ENCODE peak calls at places on chromosomes 2 and 18, in four cellular contexts. One of them, this sample, is unnamed.

GRCh38 chr18:75074196-75075015 is 134.5 kb downstream of the PTGR3 start:
- DNase-seq in GM12878: no peak
- DNase-seq in K562: no peak
- DNase-seq in HepG2: no peak
- DNase-seq in this sample: no peak

GRCh38 chr18:38025433-38026038 is 459.9 kb upstream of the CELF4 start:
- DNase-seq in GM12878: no peak
- DNase-seq in K562: no peak
- DNase-seq in HepG2: no peak
- DNase-seq in this sample: no peak

GRCh38 chr2:71961289-71962027 is 186.2 kb downstream of the CYP26B1 start:
- DNase-seq in GM12878: no peak
- DNase-seq in K562: no peak
- DNase-seq in HepG2: no peak
- DNase-seq in this sample: no peak

GRCh38 chr2:27316655-27317412 is 6.1 kb downstream of the MPV17 start:
- DNase-seq in GM12878: no peak
- DNase-seq in K562: no peak
- DNase-seq in HepG2: no peak
- DNase-seq in this sample: no peak

GRCh38 chr18:9971313-9971920 is 57.6 kb downstream of the VAPA start:
- DNase-seq in GM12878: peak; percentile 27
- DNase-seq in K562: peak; percentile 78
- DNase-seq in HepG2: peak; percentile 64
- DNase-seq in this sample: peak; percentile 35

GRCh38 chr2:172968061-172968469 is 107.6 kb upstream of the MAP3K20 start:
- DNase-seq in GM12878: no peak
- DNase-seq in K562: no peak
- DNase-seq in HepG2: peak; percentile 20
- DNase-seq in this sample: no peak

GRCh38 chr2:15693926-15694588 is 102.4 kb downstream of the DDX1 start:
- DNase-seq in GM12878: no peak
- DNase-seq in K562: no peak
- DNase-seq in HepG2: no peak
- DNase-seq in this sample: no peak

GRCh38 chr2:53755022-53755630 is 12.5 kb upstream of the CHAC2 start:
- DNase-seq in GM12878: no peak
- DNase-seq in K562: no peak
- DNase-seq in HepG2: no peak
- DNase-seq in this sample: no peak

GRCh38 chr2:217835931-217836881 is 166.6 kb downstream of the TNS1 start:
- DNase-seq in GM12878: no peak
- DNase-seq in K562: no peak
- DNase-seq in HepG2: no peak
- DNase-seq in this sample: no peak

GRCh38 chr2:235591921-235592320 is 98.1 kb downstream of the AGAP1 start:
- DNase-seq in GM12878: no peak
- DNase-seq in K562: no peak
- DNase-seq in HepG2: no peak
- DNase-seq in this sample: no peak

GRCh38 chr2:202660796-202661195 is 26.0 kb downstream of the FAM117B start:
- DNase-seq in GM12878: no peak
- DNase-seq in K562: no peak
- DNase-seq in HepG2: no peak
- DNase-seq in this sample: no peak

GRCh38 chr18:59639821-59640220 is 57.4 kb downstream of the CCBE1 start:
- DNase-seq in GM12878: no peak
- DNase-seq in K562: no peak
- DNase-seq in HepG2: no peak
- DNase-seq in this sample: no peak

GRCh38 chr2:88472811-88473210 is 20.3 kb upstream of the FOXI3 start:
- DNase-seq in GM12878: no peak
- DNase-seq in K562: no peak
- DNase-seq in HepG2: no peak
- DNase-seq in this sample: no peak

GRCh38 chr2:96147593-96148201 is 2.5 kb upstream of the DUSP2 start:
- DNase-seq in GM12878: no peak
- DNase-seq in K562: no peak
- DNase-seq in HepG2: no peak
- DNase-seq in this sample: no peak

GRCh38 chr2:39704540-39704939 is 38.8 kb downstream of the TMEM178A start:
- DNase-seq in GM12878: no peak
- DNase-seq in K562: no peak
- DNase-seq in HepG2: peak; percentile 65
- DNase-seq in this sample: no peak

GRCh38 chr2:220297093-220297492 is 669.7 kb downstream of the SLC4A3 start:
- DNase-seq in GM12878: no peak
- DNase-seq in K562: no peak
- DNase-seq in HepG2: no peak
- DNase-seq in this sample: no peak

GRCh38 chr18:49094136-49094535 is 143.4 kb upstream of the SMAD7 start:
- DNase-seq in GM12878: no peak
- DNase-seq in K562: no peak
- DNase-seq in HepG2: no peak
- DNase-seq in this sample: no peak

GRCh38 chr2:239727776-239728600 is 297.2 kb downstream of the NDUFA10 start:
- DNase-seq in GM12878: no peak
- DNase-seq in K562: no peak
- DNase-seq in HepG2: no peak
- DNase-seq in this sample: no peak

GRCh38 chr2:214128040-214128439 is 282.8 kb upstream of the VWC2L start:
- DNase-seq in GM12878: no peak
- DNase-seq in K562: no peak
- DNase-seq in HepG2: no peak
- DNase-seq in this sample: no peak
- TF ChIP-seq FOXM1 in GM12878: no peak
- TF ChIP-seq FOXM1 in K562: no peak
- TF ChIP-seq FOXM1 in HepG2: no peak
- TF ChIP-seq FOXM1 in this sample: no peak

GRCh38 chr18:42442661-42443060 is 487.6 kb downstream of the PIK3C3 start:
- DNase-seq in GM12878: no peak
- DNase-seq in K562: no peak
- DNase-seq in HepG2: no peak
- DNase-seq in this sample: no peak

GRCh38 chr18:42445359-42445758 is 490.3 kb downstream of the PIK3C3 start:
- DNase-seq in GM12878: no peak
- DNase-seq in K562: no peak
- DNase-seq in HepG2: no peak
- DNase-seq in this sample: no peak

GRCh38 chr18:42444349-42444748 is 489.3 kb downstream of the PIK3C3 start:
- DNase-seq in GM12878: no peak
- DNase-seq in K562: no peak
- DNase-seq in HepG2: peak; percentile 60
- DNase-seq in this sample: no peak

GRCh38 chr18:42447688-42448087 is 492.7 kb downstream of the PIK3C3 start:
- DNase-seq in GM12878: no peak
- DNase-seq in K562: no peak
- DNase-seq in HepG2: no peak
- DNase-seq in this sample: no peak

GRCh38 chr18:42446195-42446594 is 491.2 kb downstream of the PIK3C3 start:
- DNase-seq in GM12878: no peak
- DNase-seq in K562: no peak
- DNase-seq in HepG2: peak; percentile 94
- DNase-seq in this sample: no peak
- TF ChIP-seq BHLHE40 in GM12878: no peak
- TF ChIP-seq BHLHE40 in K562: no peak
- TF ChIP-seq BHLHE40 in HepG2: no peak
- TF ChIP-seq BHLHE40 in this sample: no peak

GRCh38 chr2:215149060-215149459 is 10.6 kb upstream of the ABCA12 start:
- DNase-seq in GM12878: no peak
- DNase-seq in K562: no peak
- DNase-seq in HepG2: no peak
- DNase-seq in this sample: no peak

GRCh38 chr2:215145611-215146010 is 7.2 kb upstream of the ABCA12 start:
- DNase-seq in GM12878: no peak
- DNase-seq in K562: no peak
- DNase-seq in HepG2: no peak
- DNase-seq in this sample: no peak

GRCh38 chr2:215144106-215144875 is 5.9 kb upstream of the ABCA12 start:
- DNase-seq in GM12878: no peak
- DNase-seq in K562: no peak
- DNase-seq in HepG2: no peak
- DNase-seq in this sample: no peak

DNA sequence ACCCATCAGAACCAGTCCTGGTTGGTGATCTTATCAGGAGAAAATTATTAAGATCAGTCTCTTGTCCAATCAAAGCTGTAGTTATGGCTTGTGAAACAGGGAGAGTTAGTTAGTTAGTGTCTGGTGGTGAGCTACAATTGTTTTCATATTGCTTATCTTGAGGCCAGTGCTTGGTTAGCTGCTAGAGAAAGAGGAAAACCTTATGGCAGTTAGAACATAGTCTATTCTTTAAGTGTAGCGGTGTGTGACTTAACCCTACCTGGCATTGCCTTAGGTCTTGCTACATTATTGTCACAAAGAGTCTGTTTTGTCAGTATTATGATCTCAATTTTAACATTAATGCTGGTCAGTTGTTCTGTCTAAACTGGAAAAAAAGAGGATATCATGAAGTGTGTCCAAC is 11.5 kb upstream of the ABCA12 start:
- DNase-seq in GM12878: no peak
- DNase-seq in K562: no peak
- DNase-seq in HepG2: no peak
- DNase-seq in this sample: no peak
- TF ChIP-seq FOXM1 in GM12878: no peak
- TF ChIP-seq FOXM1 in K562: no peak
- TF ChIP-seq FOXM1 in HepG2: no peak
- TF ChIP-seq FOXM1 in this sample: no peak

DNA sequence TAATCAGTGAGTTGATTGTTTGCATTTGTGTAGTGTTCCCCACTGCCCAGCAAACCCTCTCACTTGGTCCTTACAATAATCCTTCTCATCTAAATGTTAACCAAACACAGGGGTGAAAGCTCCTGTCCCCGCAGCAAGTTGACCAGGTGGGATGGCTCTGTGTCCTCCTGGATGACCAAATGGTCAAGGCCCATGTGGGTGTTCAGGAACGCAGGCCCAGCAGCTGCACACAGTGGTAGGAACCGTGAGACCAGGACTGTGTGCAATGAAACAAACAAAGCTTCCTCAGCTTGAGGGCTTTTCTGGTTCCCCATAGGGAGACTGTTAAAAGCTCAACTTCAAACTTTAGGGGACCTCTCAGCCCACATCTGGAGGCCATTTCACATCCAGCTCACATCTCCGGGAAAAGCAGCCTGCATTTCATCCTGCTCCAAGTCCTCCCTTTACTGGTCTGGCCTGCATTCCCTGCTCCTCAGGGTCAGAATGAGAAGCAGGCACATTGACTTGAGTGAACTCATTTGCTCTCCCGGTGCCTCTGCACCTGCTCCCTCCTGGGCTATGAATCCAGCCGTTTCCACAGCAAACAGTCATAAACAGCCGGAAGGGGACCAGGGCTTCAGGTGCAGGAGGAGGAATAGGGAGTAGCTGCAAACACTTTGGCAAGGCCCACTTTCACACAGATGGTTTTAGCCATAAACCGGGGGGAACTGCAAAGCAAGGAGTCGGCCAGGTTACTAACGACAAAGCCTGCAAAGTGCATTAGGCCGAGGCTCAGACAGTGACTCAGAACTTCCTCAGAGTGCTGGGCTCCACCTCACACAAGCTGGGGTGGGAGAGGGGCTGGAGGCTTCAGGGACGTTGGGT is 144.7 kb downstream of the CAPN13 start:
- DNase-seq in GM12878: no peak
- DNase-seq in K562: no peak
- DNase-seq in HepG2: no peak
- DNase-seq in this sample: no peak
- TF ChIP-seq BHLHE40 in GM12878: no peak
- TF ChIP-seq BHLHE40 in K562: no peak
- TF ChIP-seq BHLHE40 in HepG2: no peak
- TF ChIP-seq BHLHE40 in this sample: no peak

DNA sequence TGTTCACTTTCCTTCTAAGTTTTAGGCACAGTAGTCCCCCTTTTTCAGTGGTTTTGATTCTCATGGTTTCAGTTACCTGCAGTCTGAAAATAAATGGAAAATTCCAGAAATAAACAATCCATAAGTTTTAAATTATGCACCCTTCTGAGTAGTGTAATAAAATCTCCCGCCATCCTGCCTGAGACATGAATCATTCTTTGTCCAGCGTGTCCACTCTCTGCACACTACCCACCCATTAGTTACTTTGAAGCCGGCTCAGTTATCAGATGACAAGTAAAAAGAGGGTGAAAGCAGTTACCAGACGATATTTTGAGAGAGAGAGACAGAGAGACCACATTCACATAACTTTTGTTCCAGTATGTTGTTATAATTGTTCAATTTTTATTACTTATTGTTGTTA is 400.5 kb downstream of the TMX3 start:
- DNase-seq in GM12878: no peak
- DNase-seq in K562: no peak
- DNase-seq in HepG2: no peak
- DNase-seq in this sample: no peak
- TF ChIP-seq FOXM1 in GM12878: no peak
- TF ChIP-seq FOXM1 in K562: no peak
- TF ChIP-seq FOXM1 in HepG2: no peak
- TF ChIP-seq FOXM1 in this sample: no peak

DNA sequence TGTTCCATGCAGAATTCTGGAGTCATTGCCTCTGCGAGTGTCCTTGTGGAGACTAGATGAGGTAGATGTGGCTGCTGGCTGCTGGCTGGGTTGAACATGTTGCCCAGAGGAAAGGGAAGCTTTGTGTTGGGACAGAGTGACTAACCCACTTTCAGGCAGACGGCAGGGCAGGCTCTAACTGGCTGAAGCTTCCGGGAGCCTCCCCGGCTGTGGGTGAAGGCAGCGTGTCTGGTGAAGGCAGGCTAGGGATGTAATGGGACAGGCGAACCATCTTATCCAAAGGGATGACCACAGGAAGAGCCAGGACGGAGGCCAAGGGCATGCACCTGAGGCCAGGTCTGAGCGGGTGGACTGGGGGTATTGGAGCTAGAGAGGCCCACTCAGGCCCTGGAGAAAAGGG is 16.0 kb downstream of the ASPRV1 start:
- DNase-seq in GM12878: no peak
- DNase-seq in K562: no peak
- DNase-seq in HepG2: no peak
- DNase-seq in this sample: no peak
- TF ChIP-seq BHLHE40 in GM12878: no peak
- TF ChIP-seq BHLHE40 in K562: no peak
- TF ChIP-seq BHLHE40 in HepG2: no peak
- TF ChIP-seq BHLHE40 in this sample: no peak